ENCODE peak calls at places on chromosomes 11 and 22, in five cellular contexts. B is H1, E is GM12878, F is NT2/D1, J is HepG2. C is an unnamed sample.

GRCh38 chr11:40517122-40517521 is 942.3 kb downstream of the LRRC4C start:
- DNase-seq in B (no peak), E (no peak), F (no peak), J (no peak), C (no peak)

GRCh38 chr22:45863981-45864751 is 112.8 kb downstream of the WNT7B start:
- DNase-seq in B (peak), E (no peak), F (peak), J (peak), C (peak)

GRCh38 chr11:122668562-122669090 is 13.1 kb downstream of the UBASH3B start:
- DNase-seq in B (no peak), E (no peak), F (no peak), J (no peak), C (no peak)

GRCh38 chr11:96215094-96215782 is 127.8 kb downstream of the MAML2 start:
- DNase-seq in B (no peak), E (peak), F (no peak), J (no peak), C (no peak)

GRCh38 chr22:36467042-36467810 is 14.2 kb downstream of the TXN2 start:
- DNase-seq in B (no peak), E (no peak), F (no peak), J (no peak), C (no peak)

GRCh38 chr22:36573815-36574350 is 44.9 kb upstream of the EIF3D start:
- DNase-seq in B (no peak), E (no peak), F (no peak), J (no peak), C (no peak)

GRCh38 chr11:721913-722811 is 16.1 kb downstream of the EPS8L2 start:
- DNase-seq in B (no peak), E (no peak), F (no peak), J (no peak), C (no peak)

GRCh38 chr11:69812927-69813326 is 6.3 kb downstream of the FGF3 start:
- DNase-seq in B (no peak), E (no peak), F (no peak), J (no peak), C (no peak)

DNA sequence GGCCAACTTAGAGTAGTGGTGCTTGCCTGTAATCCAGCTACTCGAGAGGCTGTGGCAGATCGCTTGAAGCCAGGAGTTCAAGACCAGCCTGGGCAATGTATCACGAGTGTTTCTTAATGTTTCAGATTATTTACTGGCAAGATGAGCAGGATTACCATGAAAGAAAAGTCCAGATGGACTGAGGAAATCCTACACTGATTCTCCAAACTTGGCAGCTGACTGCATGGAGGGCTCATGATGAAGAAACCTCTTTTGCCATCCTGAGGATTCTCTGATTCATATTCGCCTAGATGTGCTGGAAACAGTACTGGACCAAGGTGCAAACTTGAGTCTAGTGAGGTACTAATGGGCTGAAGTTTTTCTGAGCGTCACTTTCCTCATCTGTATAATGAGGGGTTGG is 2.8 kb upstream of the SIDT2 start:
- DNase-seq in B (no peak), E (no peak), F (no peak), J (no peak), C (no peak)
- TF ChIP-seq SUZ12 in B (no peak), E (no peak), F (no peak), J (no peak), C (no peak)

GRCh38 chr22:33875316-33875715 is 45.0 kb downstream of the LARGE1 start:
- DNase-seq in B (no peak), E (no peak), F (no peak), J (no peak), C (no peak)

GRCh38 chr22:33873666-33874065 is 46.6 kb downstream of the LARGE1 start:
- DNase-seq in B (no peak), E (no peak), F (no peak), J (no peak), C (no peak)

GRCh38 chr22:33874206-33874605 is 46.1 kb downstream of the LARGE1 start:
- DNase-seq in B (no peak), E (no peak), F (no peak), J (no peak), C (no peak)

GRCh38 chr22:33871935-33872334 is 48.3 kb downstream of the LARGE1 start:
- DNase-seq in B (no peak), E (no peak), F (no peak), J (no peak), C (no peak)

DNA sequence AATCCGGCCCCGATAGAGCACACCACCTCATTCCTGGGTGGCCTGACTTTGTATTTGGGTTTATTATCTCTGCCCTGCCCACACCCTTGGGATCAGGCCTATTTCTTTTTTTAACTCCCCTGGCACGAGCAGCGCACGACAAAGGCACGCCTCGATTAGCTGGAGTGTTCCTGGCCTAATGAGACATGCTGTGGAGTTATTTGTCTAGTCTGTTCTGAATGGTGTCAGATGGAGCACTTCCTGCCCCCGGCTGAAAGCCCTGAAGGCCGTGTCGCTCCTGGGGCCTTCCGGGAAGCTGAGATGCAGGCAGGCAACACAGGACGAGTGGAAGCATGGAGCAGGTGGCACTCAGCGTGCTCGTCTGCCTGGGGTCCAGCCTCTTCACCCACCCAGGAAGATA is 47.1 kb downstream of the LARGE1 start:
- DNase-seq in B (no peak), E (no peak), F (no peak), J (no peak), C (no peak)
- TF ChIP-seq SUZ12 in B (no peak), E (no peak), F (no peak), J (no peak), C (no peak)

GRCh38 chr11:133399294-133399693 is 133.0 kb downstream of the OPCML start:
- DNase-seq in B (no peak), E (no peak), F (no peak), J (no peak), C (no peak)

GRCh38 chr11:133399855-133400625 is 132.3 kb downstream of the OPCML start:
- DNase-seq in B (no peak), E (no peak), F (no peak), J (no peak), C (no peak)

GRCh38 chr11:133403900-133404299 is 128.4 kb downstream of the OPCML start:
- DNase-seq in B (peak), E (no peak), F (peak), J (no peak), C (peak)

GRCh38 chr11:133406493-133406892 is 125.8 kb downstream of the OPCML start:
- DNase-seq in B (no peak), E (no peak), F (no peak), J (no peak), C (no peak)

GRCh38 chr11:133402551-133402950 is 129.8 kb downstream of the OPCML start:
- DNase-seq in B (no peak), E (no peak), F (no peak), J (no peak), C (no peak)
- TF ChIP-seq SUZ12 in B (no peak), E (no peak), F (no peak), J (no peak), C (no peak)

DNA sequence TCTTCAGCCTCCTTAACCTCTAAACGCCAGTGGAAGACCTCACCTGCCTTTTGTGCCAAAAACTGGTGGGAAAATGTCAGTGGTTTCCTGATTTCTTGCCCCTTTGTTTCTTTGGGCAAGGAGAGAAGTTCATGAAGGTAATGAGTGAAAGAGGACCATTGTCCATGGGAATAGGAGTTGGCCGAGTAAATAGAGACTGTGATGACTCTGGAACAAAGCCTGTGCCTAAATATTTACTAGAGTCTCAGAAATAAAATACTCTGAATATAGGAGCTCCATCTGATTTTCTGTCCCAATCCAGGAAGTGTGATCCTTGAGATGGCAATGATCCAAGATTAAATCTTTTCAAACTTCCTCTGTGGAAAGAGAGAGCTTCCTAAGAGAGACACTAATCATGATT is 12.0 kb downstream of the SLC5A1 start:
- DNase-seq in B (no peak), E (no peak), F (no peak), J (no peak), C (no peak)
- TF ChIP-seq SUZ12 in B (no peak), E (no peak), F (no peak), J (no peak), C (no peak)

GRCh38 chr11:63491240-63491587 is 247 bp upstream of the PLAAT5 start:
- DNase-seq in B (no peak), E (no peak), F (no peak), J (no peak), C (no peak)

GRCh38 chr11:63490551-63491239 is at the start of gene PLAAT5:
- DNase-seq in B (peak), E (no peak), F (no peak), J (no peak), C (no peak)

GRCh38 chr11:63491614-63492372 is 826 bp upstream of the PLAAT5 start:
- DNase-seq in B (no peak), E (no peak), F (no peak), J (peak), C (no peak)

GRCh38 chr11:63488789-63489188 is 2.2 kb downstream of the PLAAT5 start:
- DNase-seq in B (no peak), E (no peak), F (no peak), J (no peak), C (no peak)

DNA sequence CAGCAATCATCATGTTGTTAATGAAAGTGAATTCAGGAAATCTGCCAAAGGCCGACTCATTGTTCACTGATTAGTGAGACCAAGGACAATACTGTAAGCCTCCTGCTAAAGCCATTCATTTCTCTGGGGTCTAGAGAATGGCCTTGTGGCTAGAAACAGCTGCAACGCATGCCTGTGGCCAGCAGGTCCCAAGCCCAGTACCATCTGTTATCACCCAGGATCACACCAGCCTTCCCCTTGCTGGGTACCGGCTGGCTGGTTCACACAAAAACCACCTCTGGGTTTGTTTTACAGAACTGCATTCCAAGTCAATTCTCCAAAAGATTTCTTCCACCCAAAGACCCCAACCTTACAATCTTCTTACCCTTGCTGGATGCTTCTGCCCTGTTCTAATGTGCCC is 1.1 kb downstream of the PLAAT5 start:
- DNase-seq in B (no peak), E (no peak), F (no peak), J (no peak), C (no peak)
- TF ChIP-seq SUZ12 in B (no peak), E (no peak), F (no peak), J (no peak), C (no peak)

DNA sequence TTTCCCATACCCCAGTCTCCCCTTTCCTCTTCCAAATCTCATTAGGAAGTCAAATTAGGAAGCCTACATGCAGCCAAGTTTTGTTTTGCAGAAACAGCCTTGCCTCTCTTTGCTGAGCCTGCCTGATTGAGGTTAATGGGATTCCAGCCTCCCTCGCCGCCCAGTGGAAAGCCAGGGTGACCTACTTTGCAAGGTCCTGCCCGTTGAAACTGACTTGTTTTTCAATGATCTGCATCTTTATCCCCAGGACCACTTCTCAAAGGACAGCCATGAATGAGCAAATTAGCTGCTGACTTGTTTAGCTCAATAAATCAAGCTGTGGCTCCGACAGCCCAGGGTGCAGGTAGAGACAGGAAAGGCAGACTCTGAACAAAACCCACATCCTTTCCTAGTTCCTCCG is 110.4 kb downstream of the RRAS2 start:
- DNase-seq in B (no peak), E (no peak), F (peak), J (no peak), C (no peak)
- TF ChIP-seq SUZ12 in B (no peak), E (no peak), F (no peak), J (no peak), C (no peak)

GRCh38 chr22:44355688-44356070 is 42.9 kb upstream of the SHISAL1 start:
- DNase-seq in B (no peak), E (no peak), F (no peak), J (no peak), C (no peak)

GRCh38 chr22:44352378-44353062 is 39.8 kb upstream of the SHISAL1 start:
- DNase-seq in B (no peak), E (no peak), F (no peak), J (no peak), C (no peak)

GRCh38 chr22:44351685-44352377 is 39.1 kb upstream of the SHISAL1 start:
- DNase-seq in B (no peak), E (no peak), F (peak), J (no peak), C (no peak)

GRCh38 chr22:44353063-44353440 is 40.3 kb upstream of the SHISAL1 start:
- DNase-seq in B (no peak), E (no peak), F (no peak), J (no peak), C (no peak)

GRCh38 chr22:44354288-44354687 is 41.5 kb upstream of the SHISAL1 start:
- DNase-seq in B (no peak), E (no peak), F (no peak), J (no peak), C (no peak)
- TF ChIP-seq SUZ12 in B (no peak), E (no peak), F (no peak), J (no peak), C (no peak)

GRCh38 chr11:92480519-92480918 is 255.9 kb downstream of the FAT3 start:
- DNase-seq in B (no peak), E (no peak), F (no peak), J (no peak), C (no peak)

GRCh38 chr11:92473736-92474135 is 249.1 kb downstream of the FAT3 start:
- DNase-seq in B (no peak), E (no peak), F (no peak), J (no peak), C (no peak)

GRCh38 chr11:92477686-92478085 is 253.1 kb downstream of the FAT3 start:
- DNase-seq in B (no peak), E (no peak), F (no peak), J (no peak), C (no peak)

GRCh38 chr11:92475316-92475715 is 250.7 kb downstream of the FAT3 start:
- DNase-seq in B (no peak), E (no peak), F (no peak), J (no peak), C (no peak)

DNA sequence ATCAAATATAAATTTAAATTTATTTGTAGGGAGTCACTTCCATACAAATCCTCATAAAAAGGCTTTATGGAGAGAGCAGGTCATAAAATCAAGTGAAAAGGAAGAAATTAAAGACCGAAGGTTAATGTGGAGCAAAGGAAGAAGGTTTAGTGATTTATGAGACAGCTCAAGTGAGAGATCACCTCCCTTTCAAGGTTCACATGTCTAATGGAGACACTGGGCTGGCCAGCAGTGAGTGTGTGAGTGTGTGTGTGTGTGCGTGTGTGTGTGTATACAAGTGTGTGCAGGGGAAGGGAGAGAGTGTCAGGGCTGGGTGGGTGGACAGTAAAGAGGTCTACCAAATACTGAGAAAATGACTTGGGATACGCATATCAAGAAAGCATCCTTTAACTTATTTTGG is 251.2 kb downstream of the FAT3 start:
- DNase-seq in B (no peak), E (no peak), F (no peak), J (no peak), C (no peak)
- TF ChIP-seq SUZ12 in B (no peak), E (no peak), F (no peak), J (no peak), C (no peak)